ENCODE peak calls at places on chromosomes 3 and 15, in ten cellular contexts. R is AG09309, C is colonic mucosa, N is left lung, T is bronchial epithelial cell, I is fibroblast of lung, F is SK-N-SH, X is heart left ventricle, Q is endothelial cell, J is MM.1S. W is an unnamed sample.

GRCh38 chr15:96670389-96670788 is 339.9 kb downstream of the NR2F2 start:
- DNase-seq in F (no peak), X (no peak), J (no peak), N (no peak), I (no peak), R (no peak), Q (no peak), T (no peak), C (no peak), W (no peak)

GRCh38 chr3:158821847-158822246 is 20.0 kb downstream of the MFSD1 start:
- DNase-seq in X (no peak), R (no peak), J (no peak), F (no peak), Q (no peak), T (no peak), C (no peak), N (no peak), I (no peak), W (no peak)

GRCh38 chr15:58165661-58166060 is 27.5 kb downstream of the AQP9 start:
- DNase-seq in N (no peak), F (no peak), C (no peak), J (no peak), Q (no peak), I (peak; percentile 58), X (peak; percentile 67), T (peak; percentile 8), R (peak; percentile 3), W (peak; percentile 24)

GRCh38 chr15:57637836-57638235 is 46.1 kb downstream of the MYZAP start:
- DNase-seq in C (no peak), R (no peak), N (no peak), X (no peak), I (no peak), Q (no peak), J (no peak), F (no peak), T (no peak), W (no peak)

GRCh38 chr15:50940506-50940905 is 32.0 kb downstream of the AP4E1 start:
- DNase-seq in T (peak; percentile 54), Q (no peak), X (no peak), C (no peak), N (no peak), R (no peak), I (peak; percentile 52), J (no peak), F (no peak), W (peak; percentile 35)

GRCh38 chr3:158727499-158728377 is 4.5 kb downstream of the RARRES1 start:
- DNase-seq in F (peak; percentile 75), X (peak; percentile 54), Q (peak; percentile 51), T (peak; percentile 62), J (peak; percentile 81), I (peak; percentile 91), R (no peak), C (peak; percentile 80), N (no peak), W (peak; percentile 72)

GRCh38 chr15:89656116-89656815 is 999 bp upstream of the KIF7 start:
- DNase-seq in C (no peak), F (no peak), N (no peak), X (no peak), I (no peak), T (no peak), J (peak; percentile 79), R (no peak), Q (no peak), W (no peak)

GRCh38 chr15:57619746-57620145 is 28.0 kb downstream of the MYZAP start:
- DNase-seq in I (no peak), N (no peak), C (peak; percentile 43), R (no peak), X (no peak), T (no peak), Q (no peak), F (no peak), J (no peak), W (no peak)

GRCh38 chr15:95290376-95290973 is 1040.0 kb upstream of the NR2F2 start:
- DNase-seq in X (no peak), C (no peak), F (no peak), R (no peak), I (peak; percentile 50), N (no peak), J (no peak), Q (no peak), T (no peak), W (no peak)

GRCh38 chr3:45841380-45841700 is 579 bp downstream of the LZTFL1 start:
- DNase-seq in Q (peak; percentile 21), J (peak; percentile 25), R (no peak), N (peak; percentile 81), C (peak; percentile 35), X (no peak), T (peak; percentile 29), F (no peak), I (peak; percentile 19), W (peak; percentile 18)

GRCh38 chr3:46097691-46098241 is 70.5 kb upstream of the XCR1 start:
- DNase-seq in I (peak; percentile 87), R (no peak), X (no peak), F (no peak), Q (no peak), C (no peak), T (no peak), N (no peak), J (no peak), W (peak; percentile 62)

GRCh38 chr3:101414121-101414520 is 93.7 kb upstream of the IMPG2 start:
- DNase-seq in I (no peak), T (no peak), Q (no peak), N (no peak), R (no peak), F (no peak), C (no peak), X (no peak), J (no peak), W (no peak)

GRCh38 chr15:41983221-41983620 is 10.9 kb upstream of the EHD4 start:
- DNase-seq in J (no peak), T (no peak), X (no peak), Q (no peak), F (no peak), R (no peak), C (no peak), I (no peak), N (no peak), W (no peak)

GRCh38 chr15:29740692-29741311 is 81.5 kb downstream of the TJP1 start:
- DNase-seq in I (no peak), C (no peak), J (peak; percentile 70), T (no peak), R (no peak), X (no peak), F (peak; percentile 54), N (no peak), Q (no peak), W (no peak)
- TF ChIP-seq CTCF in I (peak; percentile 14), C (peak; percentile 29), J (peak; percentile 78), T (no peak), R (no peak), X (no peak), F (peak; percentile 50), N (no peak), Q (no peak), W (no peak)

GRCh38 chr3:149969110-149969944 is 1.4 kb downstream of the PFN2 start:
- DNase-seq in N (no peak), X (peak; percentile 28), C (peak; percentile 53), Q (peak; percentile 55), I (peak; percentile 86), F (peak; percentile 46), J (no peak), T (peak; percentile 75), R (no peak), W (peak; percentile 82)
- TF ChIP-seq CTCF in N (no peak), X (no peak), C (no peak), Q (no peak), I (peak; percentile 25), F (peak; percentile 30), J (no peak), T (peak; percentile 9), R (no peak), W (no peak)

GRCh38 chr3:35944915-35945710 is 305.8 kb downstream of the ARPP21 start:
- DNase-seq in C (no peak), R (no peak), N (no peak), J (no peak), I (no peak), F (no peak), T (peak; percentile 82), X (no peak), Q (no peak), W (peak; percentile 34)
- TF ChIP-seq CTCF in C (no peak), R (no peak), N (no peak), J (no peak), I (no peak), F (no peak), T (no peak), X (no peak), Q (no peak), W (no peak)

GRCh38 chr3:84772841-84773240 is 185.9 kb upstream of the CADM2 start:
- DNase-seq in Q (no peak), X (no peak), I (no peak), R (no peak), F (no peak), T (no peak), N (no peak), J (no peak), C (no peak), W (peak; percentile 38)
- TF ChIP-seq CTCF in Q (peak; percentile 14), X (no peak), I (no peak), R (no peak), F (no peak), T (no peak), N (no peak), J (no peak), C (no peak), W (no peak)

DNA sequence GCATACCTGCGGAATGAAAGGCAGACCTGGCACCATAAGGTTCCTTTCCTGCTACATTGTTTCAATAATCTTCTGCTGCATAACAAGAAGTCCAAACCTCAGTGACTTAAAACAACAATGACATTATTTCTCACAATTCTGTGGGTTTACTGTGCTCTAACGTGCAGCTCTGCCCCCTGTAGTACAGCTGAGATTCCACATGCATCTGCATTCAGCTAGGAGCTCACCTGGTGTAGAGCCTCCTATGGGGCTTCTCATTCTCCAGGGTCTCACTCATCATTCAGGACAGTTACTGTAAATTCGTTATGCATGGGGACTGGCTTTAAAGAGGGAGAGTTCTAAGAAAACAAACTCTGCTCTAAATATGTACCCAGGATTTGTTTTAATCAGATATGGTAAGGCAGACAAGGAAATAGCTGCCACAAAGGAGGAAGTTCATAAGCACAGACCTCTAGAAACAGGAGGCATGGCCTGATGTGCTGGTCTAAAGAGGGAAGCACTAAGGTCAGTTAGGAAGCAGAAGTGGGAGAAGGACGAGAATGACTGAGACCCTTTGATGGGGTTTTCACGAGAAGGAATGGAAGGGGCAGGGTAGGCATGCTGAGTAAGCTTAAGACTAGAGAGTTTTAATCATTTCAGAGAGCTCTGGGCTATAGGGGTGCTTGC is 347.0 kb downstream of the NEK10 start:
- DNase-seq in R (no peak), T (no peak), N (no peak), Q (no peak), I (no peak), F (no peak), J (no peak), C (no peak), X (no peak), W (no peak)
- TF ChIP-seq CTCF in R (no peak), T (no peak), N (no peak), Q (no peak), I (no peak), F (no peak), J (peak; percentile 45), C (no peak), X (no peak), W (no peak)

GRCh38 chr3:42014949-42015533 is 53.1 kb upstream of the ULK4 start:
- DNase-seq in Q (no peak), C (peak; percentile 61), I (peak; percentile 35), R (no peak), J (peak; percentile 46), X (peak; percentile 66), N (no peak), F (peak; percentile 36), T (no peak), W (no peak)
- TF ChIP-seq CTCF in Q (no peak), C (no peak), I (no peak), R (no peak), J (no peak), X (no peak), N (no peak), F (no peak), T (no peak), W (no peak)